ENCODE peak calls at places on chromosomes 1 and 21, in seven cellular contexts. U, A, T, F, R, P and Q are unnamed samples.

GRCh38 chr1:75514270-75514669 is 96.6 kb downstream of the SLC44A5 start:
- DNase-seq in U (no peak), A (no peak), T (no peak), F (no peak), R (no peak), P (no peak), Q (no peak)

GRCh38 chr1:28804071-28804470 is 7.9 kb upstream of the OPRD1 start:
- DNase-seq in U (no peak), A (no peak), T (no peak), F (no peak), R (no peak), P (no peak), Q (no peak)

GRCh38 chr1:16617101-16617727 is 3.9 kb upstream of the NBPF1 start:
- DNase-seq in U (no peak), A (no peak), T (no peak), F (no peak), R (peak; percentile 49), P (peak; percentile 57), Q (no peak)

GRCh38 chr21:16468191-16468590 is 738.4 kb downstream of the USP25 start:
- DNase-seq in U (no peak), A (peak; percentile 31), T (peak; percentile 5), F (no peak), R (no peak), P (no peak), Q (no peak)

GRCh38 chr21:16330340-16331319 is 600.8 kb downstream of the USP25 start:
- DNase-seq in U (no peak), A (peak; percentile 75), T (peak; percentile 92), F (peak; percentile 52), R (peak; percentile 11), P (no peak), Q (peak; percentile 14)

GRCh38 chr1:10813801-10814200 is 17.4 kb upstream of the CASZ1 start:
- DNase-seq in U (no peak), A (no peak), T (no peak), F (no peak), R (no peak), P (no peak), Q (no peak)

GRCh38 chr1:51482881-51483280 is 36.2 kb downstream of the EPS15 start:
- DNase-seq in U (no peak), A (peak; percentile 57), T (peak; percentile 47), F (no peak), R (no peak), P (no peak), Q (no peak)

GRCh38 chr1:28507247-28507645 is 1.4 kb downstream of the RCC1 start:
- DNase-seq in U (no peak), A (no peak), T (peak; percentile 41), F (no peak), R (no peak), P (no peak), Q (peak; percentile 34)

GRCh38 chr1:236663934-236664333 is 22.4 kb upstream of the ACTN2 start:
- DNase-seq in U (no peak), A (peak; percentile 19), T (peak; percentile 27), F (no peak), R (no peak), P (no peak), Q (no peak)

GRCh38 chr1:219963432-219963831 is 35.1 kb upstream of the SLC30A10 start:
- DNase-seq in U (no peak), A (no peak), T (no peak), F (no peak), R (no peak), P (no peak), Q (no peak)

GRCh38 chr1:17551755-17552234 is 12.3 kb downstream of the ARHGEF10L start:
- DNase-seq in U (no peak), A (peak; percentile 65), T (peak; percentile 59), F (no peak), R (no peak), P (peak; percentile 60), Q (no peak)

GRCh38 chr1:177897601-177898376 is 72.1 kb downstream of the SEC16B start:
- DNase-seq in U (no peak), A (no peak), T (no peak), F (no peak), R (no peak), P (no peak), Q (peak; percentile 53)

GRCh38 chr1:118084400-118084799 is 100.6 kb downstream of the SPAG17 start:
- DNase-seq in U (no peak), A (no peak), T (no peak), F (no peak), R (no peak), P (peak; percentile 45), Q (no peak)

GRCh38 chr1:8217011-8217711 is 100.8 kb upstream of the SLC45A1 start:
- DNase-seq in U (peak; percentile 22), A (no peak), T (no peak), F (peak; percentile 5), R (no peak), P (peak; percentile 83), Q (peak; percentile 62)

GRCh38 chr1:157517026-157517425 is 35.3 kb downstream of the FCRL5 start:
- DNase-seq in U (no peak), A (no peak), T (no peak), F (no peak), R (no peak), P (no peak), Q (no peak)